ENCODE peak calls at places on chromosomes 12 and 14, in five cellular contexts. One of them, this sample, is unnamed.

GRCh38 chr14:106657460-106657859 is 1131.1 kb downstream of the TMEM121 start:
- DNase-seq in lower lobe of right lung: no peak
- DNase-seq in right lobe of liver: no peak
- DNase-seq in hepatocyte: no peak
- DNase-seq in RWPE2: no peak
- DNase-seq in this sample: peak

GRCh38 chr12:25884920-25885234 is 73.6 kb upstream of the RASSF8 start:
- DNase-seq in lower lobe of right lung: no peak
- DNase-seq in right lobe of liver: no peak
- DNase-seq in hepatocyte: no peak
- DNase-seq in RWPE2: no peak
- DNase-seq in this sample: no peak

GRCh38 chr14:105570482-105570881 is 44.1 kb downstream of the TMEM121 start:
- DNase-seq in lower lobe of right lung: no peak
- DNase-seq in right lobe of liver: no peak
- DNase-seq in hepatocyte: no peak
- DNase-seq in RWPE2: peak
- DNase-seq in this sample: no peak

GRCh38 chr12:5808956-5809355 is 136.1 kb downstream of the ANO2 start:
- DNase-seq in lower lobe of right lung: no peak
- DNase-seq in right lobe of liver: no peak
- DNase-seq in hepatocyte: peak
- DNase-seq in RWPE2: no peak
- DNase-seq in this sample: no peak

GRCh38 chr12:46110220-46110700 is 119.9 kb upstream of the SCAF11 start:
- DNase-seq in lower lobe of right lung: no peak
- DNase-seq in right lobe of liver: peak
- DNase-seq in hepatocyte: no peak
- DNase-seq in RWPE2: no peak
- DNase-seq in this sample: peak

GRCh38 chr12:117486840-117487659 is 125.6 kb upstream of the NOS1 start:
- DNase-seq in lower lobe of right lung: no peak
- DNase-seq in right lobe of liver: no peak
- DNase-seq in hepatocyte: peak
- DNase-seq in RWPE2: no peak
- DNase-seq in this sample: peak

GRCh38 chr12:52279683-52280318 is 5.4 kb downstream of the KRT86 start:
- DNase-seq in lower lobe of right lung: no peak
- DNase-seq in right lobe of liver: no peak
- DNase-seq in hepatocyte: no peak
- DNase-seq in RWPE2: no peak
- DNase-seq in this sample: no peak

GRCh38 chr14:56686416-56686815 is 106.8 kb downstream of the TMEM260 start:
- DNase-seq in lower lobe of right lung: no peak
- DNase-seq in right lobe of liver: peak
- DNase-seq in hepatocyte: no peak
- DNase-seq in RWPE2: no peak
- DNase-seq in this sample: peak

GRCh38 chr12:76583301-76583700 is 23.7 kb upstream of the OSBPL8 start:
- DNase-seq in lower lobe of right lung: no peak
- DNase-seq in right lobe of liver: no peak
- DNase-seq in hepatocyte: no peak
- DNase-seq in RWPE2: no peak
- DNase-seq in this sample: no peak

GRCh38 chr12:57522887-57523705 is 472 bp downstream of the MBD6 start:
- DNase-seq in lower lobe of right lung: peak
- DNase-seq in right lobe of liver: peak
- DNase-seq in hepatocyte: peak
- DNase-seq in RWPE2: no peak
- DNase-seq in this sample: peak

GRCh38 chr12:57521475-57522018 is 1.1 kb upstream of the MBD6 start:
- DNase-seq in lower lobe of right lung: peak
- DNase-seq in right lobe of liver: peak
- DNase-seq in hepatocyte: peak
- DNase-seq in RWPE2: no peak
- DNase-seq in this sample: no peak

GRCh38 chr12:57520008-57520726 is at the start of gene DDIT3:
- DNase-seq in lower lobe of right lung: peak
- DNase-seq in right lobe of liver: peak
- DNase-seq in hepatocyte: peak
- DNase-seq in RWPE2: peak
- DNase-seq in this sample: peak

GRCh38 chr12:57523706-57524614 is 1.3 kb downstream of the MBD6 start:
- DNase-seq in lower lobe of right lung: no peak
- DNase-seq in right lobe of liver: no peak
- DNase-seq in hepatocyte: no peak
- DNase-seq in RWPE2: no peak
- DNase-seq in this sample: peak

DNA sequence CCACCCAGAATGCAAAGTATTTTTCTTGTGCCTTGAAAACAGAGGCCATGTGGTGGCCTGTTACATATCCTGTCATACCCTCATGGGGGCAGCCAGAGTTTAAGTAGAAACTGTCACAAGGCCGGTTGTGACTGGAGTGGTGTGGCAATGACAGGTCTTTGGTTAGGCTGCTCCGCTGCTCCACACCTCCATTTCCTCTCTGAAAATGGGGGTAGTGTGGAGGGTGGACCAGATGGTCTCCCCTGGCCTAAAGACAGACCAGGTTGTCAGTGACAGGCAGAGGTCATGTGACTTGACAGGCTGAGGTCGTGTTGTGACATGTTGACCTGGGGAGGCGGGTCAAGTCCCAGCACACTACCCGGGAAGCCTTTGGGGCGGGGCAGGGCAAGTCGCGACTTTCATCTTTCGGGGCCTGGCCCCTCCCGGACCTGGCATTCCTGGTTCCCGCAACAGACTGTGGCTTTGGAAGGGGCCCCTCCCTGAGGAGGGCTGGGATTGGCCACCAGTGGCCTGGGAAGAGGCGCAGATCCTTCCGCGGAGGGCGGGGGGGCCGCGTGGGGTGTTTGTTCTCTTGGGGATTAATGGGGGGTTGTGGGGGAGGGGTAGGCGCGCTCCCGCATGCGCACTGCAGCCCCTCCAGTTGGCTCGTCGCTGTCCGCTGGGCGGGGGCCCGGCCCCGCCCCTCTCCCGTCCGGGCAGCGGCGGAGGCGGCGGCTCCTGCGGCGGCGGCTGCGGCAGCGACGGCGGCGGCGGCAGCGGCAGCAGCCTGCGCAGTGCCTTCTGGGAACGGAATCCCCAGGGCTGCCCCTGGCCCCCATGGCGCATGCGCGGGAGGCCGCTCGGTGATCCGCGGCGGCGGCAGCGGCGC is at the start of gene MBD6:
- DNase-seq in lower lobe of right lung: peak
- DNase-seq in right lobe of liver: peak
- DNase-seq in hepatocyte: peak
- DNase-seq in RWPE2: peak
- DNase-seq in this sample: peak
- TF ChIP-seq CTCF in lower lobe of right lung: no peak
- TF ChIP-seq CTCF in right lobe of liver: no peak
- TF ChIP-seq CTCF in hepatocyte: no peak
- TF ChIP-seq CTCF in RWPE2: no peak
- TF ChIP-seq CTCF in this sample: no peak

DNA sequence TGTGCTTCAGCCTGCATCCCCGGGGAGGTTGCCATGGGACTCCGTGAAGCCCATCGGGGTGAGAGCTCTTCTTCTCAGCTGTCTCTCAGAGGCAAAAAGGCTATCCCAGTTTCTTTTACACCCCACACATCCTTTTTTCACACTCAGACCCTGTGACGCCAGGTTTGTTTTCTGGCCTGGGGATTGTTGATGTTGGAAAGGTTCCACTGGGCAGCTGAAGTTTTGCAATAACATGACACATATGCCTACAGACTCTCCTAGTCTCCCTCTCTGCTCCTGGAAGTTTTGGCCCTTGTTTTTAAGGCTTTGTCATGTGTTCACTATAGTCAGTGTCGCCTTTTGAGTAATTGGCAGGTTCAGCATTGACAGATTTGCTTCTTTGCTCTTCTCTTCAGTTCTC is 118.6 kb downstream of the SMOC1 start:
- DNase-seq in lower lobe of right lung: no peak
- DNase-seq in right lobe of liver: peak
- DNase-seq in hepatocyte: peak
- DNase-seq in RWPE2: peak
- DNase-seq in this sample: no peak
- H3K27ac ChIP-seq in lower lobe of right lung: no peak
- H3K27ac ChIP-seq in right lobe of liver: no peak
- H3K27ac ChIP-seq in hepatocyte: no peak
- H3K27ac ChIP-seq in RWPE2: peak
- H3K27ac ChIP-seq in this sample: peak

GRCh38 chr14:75429562-75429961 is 1.7 kb downstream of the JDP2 start:
- DNase-seq in lower lobe of right lung: no peak
- DNase-seq in right lobe of liver: no peak
- DNase-seq in hepatocyte: no peak
- DNase-seq in RWPE2: no peak
- DNase-seq in this sample: no peak

GRCh38 chr14:75428230-75429104 is 645 bp downstream of the JDP2 start:
- DNase-seq in lower lobe of right lung: peak
- DNase-seq in right lobe of liver: peak
- DNase-seq in hepatocyte: peak
- DNase-seq in RWPE2: no peak
- DNase-seq in this sample: peak

GRCh38 chr14:75427126-75427481 is 718 bp upstream of the JDP2 start:
- DNase-seq in lower lobe of right lung: peak
- DNase-seq in right lobe of liver: peak
- DNase-seq in hepatocyte: no peak
- DNase-seq in RWPE2: no peak
- DNase-seq in this sample: no peak

GRCh38 chr14:75426332-75427125 is 1.3 kb upstream of the JDP2 start:
- DNase-seq in lower lobe of right lung: no peak
- DNase-seq in right lobe of liver: no peak
- DNase-seq in hepatocyte: no peak
- DNase-seq in RWPE2: no peak
- DNase-seq in this sample: no peak

DNA sequence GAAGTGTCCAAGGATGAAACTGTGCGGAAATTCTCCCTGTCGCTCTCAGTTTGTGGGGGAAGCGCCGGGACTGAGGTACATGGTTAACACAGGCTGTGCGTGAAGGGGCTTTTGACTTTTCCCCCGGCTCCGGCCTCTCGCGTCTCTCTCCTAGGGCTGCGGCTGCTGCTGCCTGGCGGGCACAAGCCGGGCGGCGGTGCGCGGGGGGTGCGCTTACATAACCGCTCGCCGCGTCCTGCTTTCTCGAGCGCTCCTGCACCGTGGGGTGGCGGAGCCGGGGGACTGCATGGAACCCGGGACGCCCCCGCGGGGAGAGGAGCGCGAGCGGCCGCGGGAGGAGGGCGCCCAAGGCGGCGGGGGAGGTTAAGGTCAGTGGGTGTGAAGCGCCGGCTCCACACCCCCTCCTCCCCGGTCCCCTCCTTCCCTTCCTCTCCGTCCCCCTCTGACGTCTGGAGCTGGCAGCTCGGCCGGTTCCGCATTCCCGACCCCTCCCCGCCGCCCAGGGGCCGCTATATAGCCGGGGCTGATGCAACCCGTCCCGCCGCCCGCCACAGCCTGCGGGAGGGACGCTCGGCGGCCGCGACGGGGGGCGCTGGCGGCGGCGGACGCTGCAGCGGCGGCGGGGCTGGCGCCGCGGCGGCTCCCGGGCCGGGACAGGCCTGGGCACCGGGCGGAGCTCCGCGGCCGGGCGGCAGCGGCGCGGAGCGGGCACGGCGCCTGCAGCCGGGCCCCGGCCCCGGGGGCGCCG is at the start of gene JDP2:
- DNase-seq in lower lobe of right lung: peak
- DNase-seq in right lobe of liver: peak
- DNase-seq in hepatocyte: peak
- DNase-seq in RWPE2: no peak
- DNase-seq in this sample: peak
- TF ChIP-seq CTCF in lower lobe of right lung: peak
- TF ChIP-seq CTCF in right lobe of liver: peak
- TF ChIP-seq CTCF in hepatocyte: peak
- TF ChIP-seq CTCF in RWPE2: no peak
- TF ChIP-seq CTCF in this sample: no peak

GRCh38 chr12:3168223-3168770 is 91.1 kb downstream of the TSPAN9 start:
- DNase-seq in lower lobe of right lung: no peak
- DNase-seq in right lobe of liver: no peak
- DNase-seq in hepatocyte: no peak
- DNase-seq in RWPE2: no peak
- DNase-seq in this sample: no peak

GRCh38 chr12:3170423-3171194 is 93.4 kb downstream of the TSPAN9 start:
- DNase-seq in lower lobe of right lung: no peak
- DNase-seq in right lobe of liver: no peak
- DNase-seq in hepatocyte: peak
- DNase-seq in RWPE2: no peak
- DNase-seq in this sample: no peak

GRCh38 chr12:3171195-3171591 is 94.0 kb downstream of the TSPAN9 start:
- DNase-seq in lower lobe of right lung: no peak
- DNase-seq in right lobe of liver: no peak
- DNase-seq in hepatocyte: peak
- DNase-seq in RWPE2: no peak
- DNase-seq in this sample: no peak

GRCh38 chr12:3167636-3168035 is 90.5 kb downstream of the TSPAN9 start:
- DNase-seq in lower lobe of right lung: no peak
- DNase-seq in right lobe of liver: no peak
- DNase-seq in hepatocyte: no peak
- DNase-seq in RWPE2: no peak
- DNase-seq in this sample: no peak

DNA sequence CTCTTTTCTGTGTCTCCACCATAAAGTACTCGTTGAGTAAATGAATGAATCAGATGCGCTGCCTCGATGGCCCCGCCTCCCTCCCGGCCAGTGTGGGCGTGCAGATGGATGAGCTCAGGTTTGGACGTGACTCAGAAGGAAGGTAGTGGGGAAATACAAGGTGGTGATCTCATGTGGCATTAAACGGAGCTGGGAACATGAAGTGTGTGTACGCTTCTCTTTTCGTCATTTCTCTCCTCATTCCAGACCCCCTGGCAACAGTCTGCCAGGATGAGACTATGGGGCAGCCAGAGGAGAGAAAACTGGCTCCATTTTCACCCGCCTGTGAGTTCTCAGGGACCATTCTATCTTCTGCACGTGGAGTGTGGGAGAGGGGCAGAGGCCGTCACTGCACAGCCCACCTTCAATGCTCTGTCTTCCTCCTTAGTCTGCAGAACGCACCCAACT is 91.6 kb downstream of the TSPAN9 start:
- DNase-seq in lower lobe of right lung: no peak
- DNase-seq in right lobe of liver: no peak
- DNase-seq in hepatocyte: peak
- DNase-seq in RWPE2: peak
- DNase-seq in this sample: no peak
- H3K27ac ChIP-seq in lower lobe of right lung: no peak
- H3K27ac ChIP-seq in right lobe of liver: no peak
- H3K27ac ChIP-seq in hepatocyte: peak
- H3K27ac ChIP-seq in RWPE2: peak
- H3K27ac ChIP-seq in this sample: no peak

This sample was measured in pancreas.